ENCODE peak calls at places on chromosomes 7 and 10, in six cellular contexts. X is HCT116, Q is hepatocyte, J is GM23248, M is OCI-LY7, Z is neural progenitor cell. P is an unnamed sample.

GRCh38 chr7:81780914-81781693 is 11.3 kb upstream of the HGF start:
- DNase-seq in X (no peak), Q (no peak), J (no peak), M (no peak), Z (no peak), P (no peak)

GRCh38 chr7:104934665-104935064 is 79.3 kb upstream of the KMT2E start:
- DNase-seq in X (no peak), Q (no peak), J (no peak), M (no peak), Z (no peak), P (no peak)

GRCh38 chr10:74079028-74079913 is 71.4 kb downstream of the AP3M1 start:
- DNase-seq in X (no peak), Q (no peak), J (peak; percentile 45), M (no peak), Z (no peak), P (no peak)

GRCh38 chr7:41796331-41796730 is 93.4 kb upstream of the INHBA start:
- DNase-seq in X (no peak), Q (no peak), J (peak; percentile 48), M (no peak), Z (no peak), P (no peak)

GRCh38 chr10:91521444-91521843 is 111.3 kb downstream of the HECTD2 start:
- DNase-seq in X (no peak), Q (no peak), J (peak; percentile 63), M (no peak), Z (no peak), P (no peak)

GRCh38 chr10:88066876-88067275 is 203.5 kb downstream of the PTEN start:
- DNase-seq in X (no peak), Q (no peak), J (no peak), M (peak; percentile 86), Z (no peak), P (no peak)

GRCh38 chr7:130350945-130351663 is 6.5 kb downstream of the CPA5 start:
- DNase-seq in X (no peak), Q (no peak), J (no peak), M (no peak), Z (peak; percentile 64), P (no peak)

GRCh38 chr7:106155027-106155426 is 42.9 kb upstream of the SYPL1 start:
- DNase-seq in X (no peak), Q (no peak), J (no peak), M (no peak), Z (no peak), P (no peak)

GRCh38 chr10:31138026-31138553 is 106.4 kb upstream of the ZNF438 start:
- DNase-seq in X (no peak), Q (no peak), J (no peak), M (no peak), Z (no peak), P (no peak)

GRCh38 chr7:80346704-80347103 is 165.2 kb downstream of the GNAT3 start:
- DNase-seq in X (peak; percentile 41), Q (no peak), J (peak; percentile 78), M (no peak), Z (no peak), P (no peak)

GRCh38 chr7:29569648-29570047 is 6.0 kb downstream of the PRR15 start:
- DNase-seq in X (no peak), Q (peak; percentile 39), J (no peak), M (no peak), Z (peak; percentile 51), P (peak; percentile 70)

GRCh38 chr7:3218561-3219225 is 82.4 kb upstream of the SDK1 start:
- DNase-seq in X (no peak), Q (no peak), J (no peak), M (no peak), Z (peak; percentile 12), P (no peak)

GRCh38 chr10:178208-178607 is 43.0 kb downstream of the ZMYND11 start:
- DNase-seq in X (peak; percentile 1), Q (peak; percentile 18), J (peak; percentile 65), M (peak; percentile 60), Z (no peak), P (no peak)

GRCh38 chr10:20492447-20492846 is 404.7 kb downstream of the NEBL start:
- DNase-seq in X (no peak), Q (peak; percentile 33), J (no peak), M (no peak), Z (peak; percentile 21), P (peak; percentile 28)

GRCh38 chr10:110495731-110496552 is 1.8 kb upstream of the DUSP5 start:
- DNase-seq in X (no peak), Q (peak; percentile 62), J (peak; percentile 95), M (no peak), Z (peak; percentile 58), P (peak; percentile 62)

GRCh38 chr7:33590902-33591301 is 314.4 kb upstream of the BMPER start:
- DNase-seq in X (no peak), Q (no peak), J (peak; percentile 30), M (no peak), Z (no peak), P (no peak)

GRCh38 chr7:116674508-116675173 is 2.6 kb downstream of the MET start:
- DNase-seq in X (no peak), Q (no peak), J (peak; percentile 67), M (no peak), Z (peak; percentile 15), P (peak; percentile 33)

GRCh38 chr7:150990416-150991186 is at the start of gene NOS3:
- DNase-seq in X (peak; percentile 72), Q (peak; percentile 75), J (peak; percentile 28), M (no peak), Z (no peak), P (peak; percentile 49)

GRCh38 chr10:32680803-32681557 is 235.0 kb downstream of the CCDC7 start:
- DNase-seq in X (peak; percentile 16), Q (no peak), J (peak; percentile 32), M (no peak), Z (peak; percentile 72), P (no peak)

GRCh38 chr7:70790215-70791073 is 341.5 kb upstream of the GALNT17 start:
- DNase-seq in X (no peak), Q (no peak), J (no peak), M (no peak), Z (no peak), P (no peak)

GRCh38 chr7:157764946-157765537 is 428.2 kb downstream of the DNAJB6 start:
- DNase-seq in X (no peak), Q (no peak), J (no peak), M (no peak), Z (no peak), P (no peak)

GRCh38 chr7:37853468-37853867 is 5.1 kb downstream of the NME8 start:
- DNase-seq in X (peak; percentile 13), Q (peak; percentile 20), J (peak; percentile 6), M (peak; percentile 13), Z (no peak), P (peak; percentile 18)

GRCh38 chr10:59905735-59906416 is 480 bp downstream of the CCDC6 start:
- DNase-seq in X (no peak), Q (peak; percentile 24), J (no peak), M (peak; percentile 26), Z (peak; percentile 18), P (no peak)

GRCh38 chr10:125692932-125693847 is 10.2 kb upstream of the TEX36 start:
- DNase-seq in X (no peak), Q (peak; percentile 23), J (peak; percentile 84), M (no peak), Z (no peak), P (no peak)

GRCh38 chr10:50358925-50359687 is 107.8 kb upstream of the ASAH2 start:
- DNase-seq in X (no peak), Q (no peak), J (no peak), M (no peak), Z (no peak), P (no peak)
- TF ChIP-seq EZH2phosphoT487 in X (no peak), Q (no peak), J (no peak), M (no peak), Z (no peak), P (no peak)

DNA sequence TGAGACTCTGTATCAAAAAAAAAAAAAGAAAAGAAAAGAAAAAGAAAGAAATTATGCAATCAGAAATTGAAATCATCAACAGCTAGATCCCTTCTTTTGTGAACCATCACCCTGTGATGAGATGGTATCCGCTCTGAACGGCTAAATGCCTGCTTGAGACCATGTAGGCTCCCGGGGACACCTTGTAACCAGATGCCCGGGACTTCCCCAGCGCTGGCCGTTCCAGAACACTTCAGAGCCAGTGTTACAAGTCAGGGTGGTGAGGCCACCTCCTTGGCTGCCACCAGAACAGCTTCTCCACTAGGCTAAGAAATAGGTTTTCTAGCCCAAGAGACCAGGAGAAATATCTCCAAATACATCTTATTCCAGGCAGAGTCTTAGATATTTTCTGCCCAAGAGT is 119.4 kb upstream of the SH2B2 start:
- DNase-seq in X (no peak), Q (no peak), J (no peak), M (no peak), Z (no peak), P (no peak)
- TF ChIP-seq EZH2phosphoT487 in X (no peak), Q (no peak), J (no peak), M (no peak), Z (no peak), P (no peak)

DNA sequence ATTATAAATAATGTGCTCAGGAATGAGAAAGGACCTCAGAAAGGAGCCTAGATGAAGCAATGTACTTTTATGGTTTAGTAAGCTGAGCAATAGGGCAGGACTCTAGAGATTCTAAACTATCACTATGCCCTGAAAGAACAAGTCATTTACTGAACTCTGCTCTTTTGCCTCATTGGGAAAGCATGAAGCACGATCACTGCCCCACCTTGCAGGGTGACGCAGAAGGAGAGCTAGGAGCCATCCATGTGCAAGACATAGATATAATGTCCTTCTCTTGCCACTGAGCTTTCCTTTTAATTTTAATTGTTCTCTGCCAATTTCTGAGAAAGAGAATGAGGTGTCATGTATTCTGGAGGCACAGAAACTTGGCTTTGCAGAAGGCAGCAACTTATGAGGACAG is 108.3 kb downstream of the SORCS1 start:
- DNase-seq in X (no peak), Q (peak; percentile 58), J (no peak), M (no peak), Z (no peak), P (no peak)
- TF ChIP-seq EZH2phosphoT487 in X (no peak), Q (no peak), J (no peak), M (no peak), Z (no peak), P (no peak)

DNA sequence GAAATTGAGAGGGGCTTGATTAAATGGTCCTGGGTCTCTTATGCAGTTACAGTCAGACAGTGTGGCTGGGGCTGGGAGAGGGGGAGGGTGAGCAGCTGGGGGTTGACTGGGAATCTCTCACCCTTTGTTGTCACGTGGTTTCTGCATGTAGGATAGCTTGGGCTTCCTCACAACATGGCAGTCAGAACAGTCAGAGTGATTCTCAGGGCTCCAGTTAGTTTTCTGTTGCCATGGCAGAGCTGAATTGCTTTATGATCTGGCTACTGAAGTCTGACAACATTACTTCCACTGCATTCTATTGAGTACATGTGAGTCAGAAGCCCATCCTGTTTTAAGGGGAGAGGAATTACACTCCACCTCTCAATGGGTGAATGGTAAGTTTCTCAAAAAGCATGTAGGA is 102.7 kb downstream of the WDR11 start:
- DNase-seq in X (no peak), Q (no peak), J (no peak), M (no peak), Z (no peak), P (peak; percentile 16)
- TF ChIP-seq EZH2phosphoT487 in X (no peak), Q (no peak), J (no peak), M (no peak), Z (no peak), P (no peak)

GRCh38 chr10:132442636-132443035 is 45.6 kb downstream of the PWWP2B start:
- DNase-seq in X (no peak), Q (no peak), J (no peak), M (no peak), Z (no peak), P (no peak)
- TF ChIP-seq EZH2phosphoT487 in X (no peak), Q (no peak), J (no peak), M (no peak), Z (no peak), P (no peak)